ENCODE peak calls at places on chromosome 15, in ten cellular contexts. One of them, this sample, is unnamed.

GRCh38 chr15:41944313-41944940 is 27.9 kb downstream of the EHD4 start:
- DNase-seq in K562: no peak
- DNase-seq in suprapubic skin: peak
- DNase-seq in stomach: no peak
- DNase-seq in A549: no peak
- DNase-seq in esophagus muscularis mucosa: no peak
- DNase-seq in transverse colon: no peak
- DNase-seq in ovary: peak
- DNase-seq in sigmoid colon: peak
- DNase-seq in H1: no peak
- DNase-seq in this sample: no peak

GRCh38 chr15:75672111-75672602 is 24.4 kb downstream of the SNX33 start:
- DNase-seq in K562: no peak
- DNase-seq in suprapubic skin: no peak
- DNase-seq in stomach: no peak
- DNase-seq in A549: no peak
- DNase-seq in esophagus muscularis mucosa: no peak
- DNase-seq in transverse colon: no peak
- DNase-seq in ovary: no peak
- DNase-seq in sigmoid colon: no peak
- DNase-seq in H1: no peak
- DNase-seq in this sample: no peak

GRCh38 chr15:66496951-66497501 is 536 bp downstream of the SNAPC5 start:
- DNase-seq in K562: peak
- DNase-seq in suprapubic skin: no peak
- DNase-seq in stomach: no peak
- DNase-seq in A549: no peak
- DNase-seq in esophagus muscularis mucosa: no peak
- DNase-seq in transverse colon: peak
- DNase-seq in ovary: no peak
- DNase-seq in sigmoid colon: no peak
- DNase-seq in H1: no peak
- DNase-seq in this sample: no peak

GRCh38 chr15:67906382-67906781 is 66.5 kb upstream of the RNU6-1 start:
- DNase-seq in K562: no peak
- DNase-seq in suprapubic skin: no peak
- DNase-seq in stomach: no peak
- DNase-seq in A549: no peak
- DNase-seq in esophagus muscularis mucosa: no peak
- DNase-seq in transverse colon: no peak
- DNase-seq in ovary: no peak
- DNase-seq in sigmoid colon: no peak
- DNase-seq in H1: no peak
- DNase-seq in this sample: no peak

GRCh38 chr15:67109141-67110034 is 44.0 kb downstream of the SMAD3 start:
- DNase-seq in K562: no peak
- DNase-seq in suprapubic skin: no peak
- DNase-seq in stomach: no peak
- DNase-seq in A549: peak
- DNase-seq in esophagus muscularis mucosa: no peak
- DNase-seq in transverse colon: peak
- DNase-seq in ovary: peak
- DNase-seq in sigmoid colon: peak
- DNase-seq in H1: no peak
- DNase-seq in this sample: peak

GRCh38 chr15:25905140-25905539 is 42.0 kb upstream of the ATP10A start:
- DNase-seq in K562: no peak
- DNase-seq in suprapubic skin: no peak
- DNase-seq in stomach: no peak
- DNase-seq in A549: no peak
- DNase-seq in esophagus muscularis mucosa: no peak
- DNase-seq in transverse colon: peak
- DNase-seq in ovary: no peak
- DNase-seq in sigmoid colon: peak
- DNase-seq in H1: no peak
- DNase-seq in this sample: no peak

GRCh38 chr15:25693321-25694237 is 169.5 kb downstream of the ATP10A start:
- DNase-seq in K562: peak
- DNase-seq in suprapubic skin: no peak
- DNase-seq in stomach: no peak
- DNase-seq in A549: no peak
- DNase-seq in esophagus muscularis mucosa: no peak
- DNase-seq in transverse colon: no peak
- DNase-seq in ovary: no peak
- DNase-seq in sigmoid colon: peak
- DNase-seq in H1: peak
- DNase-seq in this sample: no peak

GRCh38 chr15:74200871-74201419 is 1.6 kb downstream of the STRA6 start:
- DNase-seq in K562: no peak
- DNase-seq in suprapubic skin: no peak
- DNase-seq in stomach: no peak
- DNase-seq in A549: no peak
- DNase-seq in esophagus muscularis mucosa: no peak
- DNase-seq in transverse colon: no peak
- DNase-seq in ovary: peak
- DNase-seq in sigmoid colon: peak
- DNase-seq in H1: no peak
- DNase-seq in this sample: peak

GRCh38 chr15:85689729-85690128 is 105.0 kb downstream of the KLHL25 start:
- DNase-seq in K562: no peak
- DNase-seq in suprapubic skin: no peak
- DNase-seq in stomach: peak
- DNase-seq in A549: no peak
- DNase-seq in esophagus muscularis mucosa: no peak
- DNase-seq in transverse colon: peak
- DNase-seq in ovary: peak
- DNase-seq in sigmoid colon: no peak
- DNase-seq in H1: peak
- DNase-seq in this sample: peak

GRCh38 chr15:49621327-49622210 is 721 bp downstream of the DTWD1 start:
- DNase-seq in K562: no peak
- DNase-seq in suprapubic skin: no peak
- DNase-seq in stomach: no peak
- DNase-seq in A549: no peak
- DNase-seq in esophagus muscularis mucosa: no peak
- DNase-seq in transverse colon: no peak
- DNase-seq in ovary: no peak
- DNase-seq in sigmoid colon: no peak
- DNase-seq in H1: no peak
- DNase-seq in this sample: no peak

GRCh38 chr15:101474983-101475382 is 14.5 kb downstream of the PCSK6 start:
- DNase-seq in K562: no peak
- DNase-seq in suprapubic skin: no peak
- DNase-seq in stomach: no peak
- DNase-seq in A549: no peak
- DNase-seq in esophagus muscularis mucosa: no peak
- DNase-seq in transverse colon: no peak
- DNase-seq in ovary: no peak
- DNase-seq in sigmoid colon: no peak
- DNase-seq in H1: no peak
- DNase-seq in this sample: no peak

GRCh38 chr15:83422090-83422489 is 25.1 kb upstream of the SH3GL3 start:
- DNase-seq in K562: no peak
- DNase-seq in suprapubic skin: no peak
- DNase-seq in stomach: no peak
- DNase-seq in A549: no peak
- DNase-seq in esophagus muscularis mucosa: no peak
- DNase-seq in transverse colon: no peak
- DNase-seq in ovary: no peak
- DNase-seq in sigmoid colon: no peak
- DNase-seq in H1: no peak
- DNase-seq in this sample: no peak

GRCh38 chr15:78174398-78174797 is 25.2 kb downstream of the IDH3A start:
- DNase-seq in K562: no peak
- DNase-seq in suprapubic skin: no peak
- DNase-seq in stomach: no peak
- DNase-seq in A549: no peak
- DNase-seq in esophagus muscularis mucosa: no peak
- DNase-seq in transverse colon: peak
- DNase-seq in ovary: no peak
- DNase-seq in sigmoid colon: no peak
- DNase-seq in H1: no peak
- DNase-seq in this sample: no peak

GRCh38 chr15:35306361-35306981 is 221.4 kb upstream of the NANOGP8 start:
- DNase-seq in K562: no peak
- DNase-seq in suprapubic skin: no peak
- DNase-seq in stomach: no peak
- DNase-seq in A549: no peak
- DNase-seq in esophagus muscularis mucosa: no peak
- DNase-seq in transverse colon: peak
- DNase-seq in ovary: no peak
- DNase-seq in sigmoid colon: no peak
- DNase-seq in H1: no peak
- DNase-seq in this sample: no peak

GRCh38 chr15:31301687-31301990 is 25.0 kb upstream of the KLF13 start:
- DNase-seq in K562: no peak
- DNase-seq in suprapubic skin: no peak
- DNase-seq in stomach: no peak
- DNase-seq in A549: no peak
- DNase-seq in esophagus muscularis mucosa: peak
- DNase-seq in transverse colon: no peak
- DNase-seq in ovary: no peak
- DNase-seq in sigmoid colon: no peak
- DNase-seq in H1: no peak
- DNase-seq in this sample: no peak

GRCh38 chr15:39591896-39592315 is 11.0 kb downstream of the THBS1 start:
- DNase-seq in K562: no peak
- DNase-seq in suprapubic skin: no peak
- DNase-seq in stomach: no peak
- DNase-seq in A549: no peak
- DNase-seq in esophagus muscularis mucosa: no peak
- DNase-seq in transverse colon: no peak
- DNase-seq in ovary: no peak
- DNase-seq in sigmoid colon: no peak
- DNase-seq in H1: no peak
- DNase-seq in this sample: no peak

GRCh38 chr15:78979456-78980320 is 34.8 kb upstream of the CTSH start:
- DNase-seq in K562: peak
- DNase-seq in suprapubic skin: no peak
- DNase-seq in stomach: peak
- DNase-seq in A549: peak
- DNase-seq in esophagus muscularis mucosa: no peak
- DNase-seq in transverse colon: peak
- DNase-seq in ovary: peak
- DNase-seq in sigmoid colon: peak
- DNase-seq in H1: peak
- DNase-seq in this sample: peak

GRCh38 chr15:25527118-25527517 is 88.3 kb upstream of the UBE3A start:
- DNase-seq in K562: no peak
- DNase-seq in suprapubic skin: no peak
- DNase-seq in stomach: no peak
- DNase-seq in A549: no peak
- DNase-seq in esophagus muscularis mucosa: no peak
- DNase-seq in transverse colon: no peak
- DNase-seq in ovary: no peak
- DNase-seq in sigmoid colon: no peak
- DNase-seq in H1: no peak
- DNase-seq in this sample: no peak

GRCh38 chr15:89359471-89360293 is 25.1 kb upstream of the POLG start:
- DNase-seq in K562: no peak
- DNase-seq in suprapubic skin: no peak
- DNase-seq in stomach: no peak
- DNase-seq in A549: no peak
- DNase-seq in esophagus muscularis mucosa: no peak
- DNase-seq in transverse colon: no peak
- DNase-seq in ovary: no peak
- DNase-seq in sigmoid colon: no peak
- DNase-seq in H1: peak
- DNase-seq in this sample: no peak
- TF ChIP-seq EP300 in K562: no peak
- TF ChIP-seq EP300 in suprapubic skin: no peak
- TF ChIP-seq EP300 in stomach: no peak
- TF ChIP-seq EP300 in A549: no peak
- TF ChIP-seq EP300 in esophagus muscularis mucosa: no peak
- TF ChIP-seq EP300 in transverse colon: no peak
- TF ChIP-seq EP300 in ovary: no peak
- TF ChIP-seq EP300 in sigmoid colon: no peak
- TF ChIP-seq EP300 in H1: no peak
- TF ChIP-seq EP300 in this sample: no peak

GRCh38 chr15:89395996-89396395 is 61.4 kb upstream of the POLG start:
- DNase-seq in K562: no peak
- DNase-seq in suprapubic skin: no peak
- DNase-seq in stomach: no peak
- DNase-seq in A549: no peak
- DNase-seq in esophagus muscularis mucosa: no peak
- DNase-seq in transverse colon: no peak
- DNase-seq in ovary: no peak
- DNase-seq in sigmoid colon: no peak
- DNase-seq in H1: no peak
- DNase-seq in this sample: no peak
- TF ChIP-seq EP300 in K562: no peak
- TF ChIP-seq EP300 in suprapubic skin: no peak
- TF ChIP-seq EP300 in stomach: no peak
- TF ChIP-seq EP300 in A549: no peak
- TF ChIP-seq EP300 in esophagus muscularis mucosa: no peak
- TF ChIP-seq EP300 in transverse colon: no peak
- TF ChIP-seq EP300 in ovary: no peak
- TF ChIP-seq EP300 in sigmoid colon: no peak
- TF ChIP-seq EP300 in H1: no peak
- TF ChIP-seq EP300 in this sample: peak

GRCh38 chr15:29800441-29801366 is 21.6 kb downstream of the TJP1 start:
- DNase-seq in K562: no peak
- DNase-seq in suprapubic skin: no peak
- DNase-seq in stomach: no peak
- DNase-seq in A549: no peak
- DNase-seq in esophagus muscularis mucosa: no peak
- DNase-seq in transverse colon: no peak
- DNase-seq in ovary: no peak
- DNase-seq in sigmoid colon: no peak
- DNase-seq in H1: no peak
- DNase-seq in this sample: no peak
- TF ChIP-seq EP300 in K562: no peak
- TF ChIP-seq EP300 in suprapubic skin: no peak
- TF ChIP-seq EP300 in stomach: no peak
- TF ChIP-seq EP300 in A549: no peak
- TF ChIP-seq EP300 in esophagus muscularis mucosa: no peak
- TF ChIP-seq EP300 in transverse colon: no peak
- TF ChIP-seq EP300 in ovary: no peak
- TF ChIP-seq EP300 in sigmoid colon: no peak
- TF ChIP-seq EP300 in H1: no peak
- TF ChIP-seq EP300 in this sample: no peak

DNA sequence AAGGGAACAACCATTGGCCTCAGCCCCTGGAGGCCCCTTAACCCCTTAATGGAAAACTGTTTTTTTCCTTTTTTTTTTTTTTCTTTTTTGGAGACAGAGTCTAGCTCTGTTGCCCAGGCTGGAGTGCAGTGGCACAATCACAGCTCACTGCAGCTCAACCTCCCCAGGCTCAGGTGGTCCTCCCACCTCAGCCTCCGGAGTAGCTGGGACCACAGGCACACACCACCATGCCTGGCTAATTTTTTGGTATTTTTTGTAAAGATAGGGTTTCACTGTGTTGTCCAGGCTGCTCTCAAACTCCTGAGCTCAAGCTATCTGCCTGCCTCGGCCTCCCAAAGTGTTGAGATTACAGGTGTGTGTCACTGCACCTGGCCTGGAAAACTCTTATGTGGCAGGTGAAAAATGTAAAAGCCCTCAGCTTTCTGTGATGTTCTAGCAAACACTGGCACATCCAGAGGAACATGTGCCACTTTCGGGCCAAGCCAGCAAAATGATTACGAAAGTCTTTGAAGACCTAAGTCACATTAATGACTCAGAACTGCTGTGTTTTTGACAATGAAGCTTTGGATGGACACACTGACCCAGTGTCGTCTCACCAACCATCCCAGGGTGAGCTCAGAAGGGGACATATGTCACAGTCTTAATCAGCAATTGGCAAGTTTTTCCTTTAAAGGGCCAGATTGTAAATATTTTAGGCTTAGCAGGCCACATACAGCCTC is 189.3 kb upstream of the TPM1 start:
- DNase-seq in K562: no peak
- DNase-seq in suprapubic skin: no peak
- DNase-seq in stomach: no peak
- DNase-seq in A549: no peak
- DNase-seq in esophagus muscularis mucosa: no peak
- DNase-seq in transverse colon: no peak
- DNase-seq in ovary: no peak
- DNase-seq in sigmoid colon: peak
- DNase-seq in H1: no peak
- DNase-seq in this sample: no peak
- TF ChIP-seq EP300 in K562: no peak
- TF ChIP-seq EP300 in suprapubic skin: no peak
- TF ChIP-seq EP300 in stomach: no peak
- TF ChIP-seq EP300 in A549: no peak
- TF ChIP-seq EP300 in esophagus muscularis mucosa: no peak
- TF ChIP-seq EP300 in transverse colon: no peak
- TF ChIP-seq EP300 in ovary: no peak
- TF ChIP-seq EP300 in sigmoid colon: no peak
- TF ChIP-seq EP300 in H1: no peak
- TF ChIP-seq EP300 in this sample: no peak

This sample was measured in tibial nerve.